ENCODE peak calls at places on chromosomes 12 and 14, in four cellular contexts. E is K562, G is GM12878, I is SK-N-SH. O is an unnamed sample.

GRCh38 chr12:14774944-14775651 is 28.2 kb downstream of the WBP11 start:
- DNase-seq in G (no peak), E (no peak), I (peak; percentile 49), O (no peak)

GRCh38 chr14:89723930-89724915 is 230.3 kb downstream of the EFCAB11 start:
- DNase-seq in E (no peak), G (no peak), I (no peak), O (no peak)

GRCh38 chr12:52139579-52140062 is 52.2 kb downstream of the KRT80 start:
- DNase-seq in I (peak; percentile 84), G (no peak), E (peak; percentile 70), O (no peak)

GRCh38 chr14:101412741-101413140 is 148.6 kb upstream of the DIO3 start:
- DNase-seq in E (no peak), I (no peak), G (no peak), O (peak; percentile 86)

GRCh38 chr12:13962699-13963098 is 18.7 kb downstream of the GRIN2B start:
- DNase-seq in I (peak; percentile 52), G (no peak), E (peak; percentile 28), O (peak; percentile 5)

GRCh38 chr12:89960011-89960507 is 251.4 kb upstream of the ATP2B1 start:
- DNase-seq in E (no peak), G (peak; percentile 68), I (no peak), O (no peak)

GRCh38 chr12:75334384-75335030 is at the start of gene GLIPR1L1:
- DNase-seq in E (peak; percentile 26), I (peak; percentile 81), G (peak; percentile 44), O (peak; percentile 71)

GRCh38 chr12:89732511-89732910 is 23.9 kb upstream of the ATP2B1 start:
- DNase-seq in I (no peak), G (no peak), E (no peak), O (no peak)

GRCh38 chr12:44377443-44378160 is 498.5 kb downstream of the NELL2 start:
- DNase-seq in I (no peak), E (no peak), G (no peak), O (no peak)

GRCh38 chr12:109802828-109803227 is 30.4 kb downstream of the TRPV4 start:
- DNase-seq in E (no peak), G (no peak), I (no peak), O (no peak)

GRCh38 chr12:93197067-93197593 is 180.6 kb upstream of the NUDT4 start:
- DNase-seq in E (no peak), I (no peak), G (no peak), O (no peak)

GRCh38 chr12:120688527-120689071 is 1.6 kb downstream of the MLEC start:
- DNase-seq in E (no peak), I (no peak), G (no peak), O (no peak)

GRCh38 chr12:78290606-78291345 is 460.1 kb downstream of the NAV3 start:
- DNase-seq in G (no peak), E (no peak), I (no peak), O (peak; percentile 12)

GRCh38 chr14:77986808-77987207 is 183.4 kb upstream of the NRXN3 start:
- DNase-seq in E (no peak), I (no peak), G (no peak), O (no peak)

GRCh38 chr12:50514526-50515276 is 9.9 kb downstream of the DIP2B start:
- DNase-seq in G (no peak), E (no peak), I (no peak), O (no peak)

GRCh38 chr14:78446807-78447206 is 276.6 kb downstream of the NRXN3 start:
- DNase-seq in I (no peak), G (no peak), E (no peak), O (no peak)

GRCh38 chr14:101116486-101117130 is 213.1 kb upstream of the RTL1 start:
- DNase-seq in I (no peak), G (no peak), E (no peak), O (no peak)

GRCh38 chr14:56870336-56870735 is 60.1 kb upstream of the OTX2 start:
- DNase-seq in E (no peak), G (no peak), I (no peak), O (no peak)

GRCh38 chr12:123714302-123714627 is 2.1 kb downstream of the ATP6V0A2 start:
- DNase-seq in G (no peak), I (no peak), E (no peak), O (no peak)
- TF ChIP-seq NFIC in G (peak; percentile 57), I (no peak), E (no peak), O (no peak)

GRCh38 chr12:57473886-57474285 is 5.8 kb downstream of the ARHGAP9 start:
- DNase-seq in I (no peak), G (no peak), E (no peak), O (no peak)

GRCh38 chr12:57476162-57476992 is 3.3 kb downstream of the ARHGAP9 start:
- DNase-seq in G (no peak), I (no peak), E (no peak), O (no peak)

GRCh38 chr12:57474430-57474829 is 5.2 kb downstream of the ARHGAP9 start:
- DNase-seq in E (no peak), I (no peak), G (no peak), O (no peak)

GRCh38 chr12:57474862-57475261 is 4.8 kb downstream of the ARHGAP9 start:
- DNase-seq in E (no peak), G (no peak), I (no peak), O (no peak)

DNA sequence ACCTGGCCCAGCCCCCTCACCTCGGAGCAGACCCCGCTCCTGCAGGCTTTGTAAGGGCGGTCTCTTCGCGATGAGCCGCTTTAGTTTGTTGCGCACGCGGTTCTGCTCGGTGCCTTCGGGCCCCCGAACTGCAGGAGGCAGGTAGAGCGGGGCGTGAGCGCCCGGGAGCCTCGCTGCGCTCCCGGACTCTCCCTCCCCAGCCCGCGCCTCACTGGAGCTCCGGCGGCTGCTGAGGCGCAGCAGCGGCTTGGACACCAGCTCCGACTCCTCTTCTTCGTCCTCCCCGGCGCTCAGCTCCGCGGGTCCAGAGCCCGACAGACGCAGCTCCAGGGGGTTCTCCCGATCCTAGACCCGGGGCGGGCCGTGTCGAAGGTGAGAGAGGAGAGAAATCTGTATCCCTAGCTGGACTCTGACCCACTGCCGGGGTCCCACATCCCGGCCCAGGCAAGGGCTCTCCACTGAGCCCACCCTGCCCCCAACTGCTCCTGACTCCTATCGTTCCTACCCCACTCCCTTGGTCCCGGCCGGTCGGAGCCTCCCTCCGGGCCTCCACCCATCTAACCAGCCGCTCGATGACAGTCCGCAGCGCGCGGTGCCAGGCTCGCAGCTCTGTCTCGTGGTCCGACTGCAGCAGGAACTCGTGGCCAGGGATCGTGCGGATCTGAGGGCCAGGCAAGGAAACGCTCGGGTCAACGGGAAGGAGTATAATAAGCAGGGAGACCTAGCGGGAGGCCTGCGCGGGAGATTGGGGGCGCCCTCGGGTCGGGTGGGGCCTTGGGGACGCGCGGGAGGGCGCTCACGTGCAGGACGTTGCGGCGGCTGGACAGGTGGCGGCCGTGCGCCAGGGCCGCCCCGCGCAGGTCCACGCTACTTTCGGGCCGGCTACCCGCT is 4.2 kb downstream of the ARHGAP9 start:
- DNase-seq in G (no peak), I (peak; percentile 80), E (no peak), O (no peak)
- TF ChIP-seq NFIC in G (no peak), I (no peak), E (no peak), O (no peak)

GRCh38 chr14:43937001-43937400 is 570.1 kb downstream of the FSCB start:
- DNase-seq in I (no peak), E (no peak), G (no peak), O (no peak)
- TF ChIP-seq NFIC in I (no peak), E (no peak), G (no peak), O (no peak)

DNA sequence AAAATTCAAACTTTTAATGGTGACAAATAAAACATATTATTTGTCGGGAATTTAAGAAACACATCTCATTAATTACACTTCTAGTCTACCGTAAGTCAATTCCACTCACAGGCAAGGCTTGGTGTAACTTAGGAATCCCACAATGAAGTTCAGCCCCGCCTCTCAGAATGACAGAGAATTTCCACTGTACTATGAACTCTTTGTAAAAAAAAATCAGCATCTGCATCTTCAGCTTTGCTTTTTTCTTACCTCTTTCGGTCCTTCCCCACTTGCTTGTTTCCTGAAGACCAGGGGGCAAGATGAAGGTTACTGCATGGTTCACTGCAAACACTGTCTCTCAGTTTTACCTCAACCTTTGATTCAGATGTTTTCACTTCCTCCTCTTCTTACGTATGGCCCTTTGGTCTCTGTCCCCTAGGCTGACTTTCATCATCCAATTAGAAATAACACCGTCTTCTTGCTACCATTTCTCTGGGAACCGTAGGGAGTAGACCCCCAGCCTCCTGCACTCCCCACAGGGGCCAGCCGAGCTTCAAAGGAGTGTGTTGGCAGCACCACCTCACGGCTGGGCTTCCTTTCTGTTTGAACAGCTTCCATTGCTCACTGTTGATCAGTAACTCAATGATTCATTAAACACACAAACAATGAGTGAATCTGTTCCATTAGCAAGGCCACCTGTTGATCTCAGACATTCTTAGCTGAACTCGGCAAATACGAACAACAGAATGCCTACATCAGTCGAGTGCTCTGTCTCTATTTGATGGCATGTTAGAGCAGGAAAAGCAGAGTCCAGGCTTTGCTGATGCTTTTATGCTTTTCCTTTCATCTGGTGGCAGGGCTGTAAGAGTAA is 343.0 kb downstream of the BMP4 start:
- DNase-seq in I (no peak), G (peak; percentile 98), E (no peak), O (peak; percentile 100)
- TF ChIP-seq NFIC in I (no peak), G (peak; percentile 98), E (no peak), O (peak; percentile 91)

DNA sequence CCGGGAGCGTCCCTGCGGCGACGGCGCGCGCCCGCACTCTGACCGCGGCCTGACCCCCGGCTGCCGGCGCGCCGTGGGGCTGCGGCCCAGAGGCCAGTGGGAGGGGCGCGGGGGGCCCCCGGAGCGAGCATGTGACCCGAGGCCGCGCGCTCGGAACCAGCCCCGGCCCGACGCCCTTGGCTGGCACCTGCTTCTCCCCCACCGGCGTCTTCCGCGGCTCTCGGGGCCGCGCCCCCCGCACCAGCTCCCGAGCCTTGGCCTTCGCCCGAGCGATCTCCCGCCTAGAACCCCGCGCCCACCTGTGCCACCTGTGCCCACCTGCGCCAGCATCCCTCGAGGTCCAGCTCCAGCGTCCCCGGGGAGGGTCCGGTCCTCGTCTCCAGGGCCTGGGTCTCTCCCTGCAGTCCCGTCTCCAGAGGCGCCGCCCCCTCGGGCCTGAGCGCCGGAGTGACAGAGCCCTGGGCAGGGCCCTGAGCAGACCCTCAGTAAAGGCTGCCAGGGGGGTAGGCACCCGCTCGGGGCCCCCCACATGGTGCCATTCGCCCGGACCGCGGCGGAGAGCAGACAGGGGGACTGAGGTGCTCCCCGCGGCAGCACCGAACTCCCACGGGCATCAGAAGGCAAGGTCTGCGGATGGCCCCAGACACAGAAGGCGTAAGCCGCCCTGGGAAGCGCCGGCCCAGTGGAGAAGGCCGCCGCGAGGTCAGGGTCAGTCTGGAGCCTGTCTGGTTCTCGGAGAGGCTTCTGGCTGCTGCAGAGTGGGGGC is 762 bp upstream of the PPP1R13B start:
- DNase-seq in G (no peak), I (peak; percentile 49), E (peak; percentile 66), O (peak; percentile 40)
- TF ChIP-seq NFIC in G (no peak), I (no peak), E (no peak), O (no peak)

GRCh38 chr14:39266871-39267591 is 33.3 kb downstream of the MIA2 start:
- DNase-seq in G (no peak), I (peak; percentile 77), E (peak; percentile 52), O (peak; percentile 86)
- TF ChIP-seq NFIC in G (no peak), I (no peak), E (no peak), O (no peak)

GRCh38 chr12:47561746-47562145 is 144.1 kb downstream of the RPAP3 start:
- DNase-seq in I (no peak), G (no peak), E (no peak), O (no peak)
- TF ChIP-seq NFIC in I (no peak), G (no peak), E (no peak), O (no peak)

GRCh38 chr12:123427036-123427769 is 9.3 kb downstream of the RILPL2 start:
- DNase-seq in G (peak; percentile 97), I (no peak), E (no peak), O (no peak)
- TF ChIP-seq NFIC in G (peak; percentile 63), I (no peak), E (no peak), O (no peak)

GRCh38 chr14:68853749-68854148 is 60.9 kb upstream of the ZFP36L1 start:
- DNase-seq in G (no peak), E (no peak), I (no peak), O (no peak)
- TF ChIP-seq NFIC in G (no peak), E (no peak), I (no peak), O (no peak)

O was measured in HepG2.